ENCODE peak calls at places on chromosomes 5 and 9, in six cellular contexts. E is stomach, M is breast epithelium, P is HCT116, W is sigmoid colon, R is Panc1. Z is an unnamed sample.

GRCh38 chr9:116147821-116148220 is 5.8 kb upstream of the PAPPA start:
- DNase-seq in E (no peak), M (no peak), W (no peak), P (no peak), R (no peak), Z (no peak)

GRCh38 chr5:129082225-129083136 is 12.1 kb upstream of the ISOC1 start:
- DNase-seq in P (no peak), M (no peak), E (no peak), W (no peak), R (no peak), Z (no peak)

GRCh38 chr9:121773954-121774714 is 122.7 kb downstream of the DAB2IP start:
- DNase-seq in R (no peak), W (peak), M (no peak), P (no peak), E (no peak), Z (no peak)

GRCh38 chr5:57349214-57349613 is 133.4 kb downstream of the ACTBL2 start:
- DNase-seq in W (no peak), E (no peak), R (no peak), M (no peak), P (no peak), Z (no peak)

GRCh38 chr5:134113572-134113907 is 941 bp upstream of the TCF7 start:
- DNase-seq in R (no peak), M (no peak), W (no peak), E (no peak), P (no peak), Z (no peak)

GRCh38 chr5:144822544-144822943 is 651.9 kb downstream of the KCTD16 start:
- DNase-seq in R (no peak), W (no peak), E (no peak), P (no peak), M (no peak), Z (no peak)

GRCh38 chr9:134661791-134662142 is 20.2 kb downstream of the COL5A1 start:
- DNase-seq in P (no peak), M (no peak), W (peak), E (no peak), R (no peak), Z (no peak)

GRCh38 chr9:89746385-89747116 is 141.7 kb downstream of the GADD45G start:
- DNase-seq in R (no peak), E (no peak), W (peak), P (no peak), M (no peak), Z (no peak)

GRCh38 chr9:35757527-35758275 is 3.6 kb upstream of the MSMP start:
- DNase-seq in R (no peak), W (no peak), P (no peak), E (no peak), M (peak), Z (no peak)

GRCh38 chr5:65722575-65723424 is 795 bp downstream of the NLN start:
- DNase-seq in M (no peak), W (no peak), P (peak), R (peak), E (no peak), Z (no peak)

GRCh38 chr9:16598316-16598715 is 272.2 kb downstream of the BNC2 start:
- DNase-seq in W (no peak), M (no peak), E (no peak), R (no peak), P (no peak), Z (no peak)

GRCh38 chr5:168422431-168422830 is 63.8 kb upstream of the RARS1 start:
- DNase-seq in M (no peak), W (no peak), E (no peak), P (peak), R (no peak), Z (no peak)

GRCh38 chr9:16524823-16525222 is 345.6 kb downstream of the BNC2 start:
- DNase-seq in E (no peak), M (no peak), W (no peak), R (no peak), P (no peak), Z (no peak)

GRCh38 chr9:69877852-69878507 is 57.4 kb downstream of the CFAP95 start:
- DNase-seq in W (no peak), P (peak), M (no peak), E (no peak), R (no peak), Z (no peak)

GRCh38 chr5:139849942-139850341 is 54.3 kb downstream of the PSD2 start:
- DNase-seq in M (peak), E (no peak), W (peak), P (no peak), R (no peak), Z (no peak)

GRCh38 chr5:97979740-97980139 is 793.7 kb upstream of the RGMB start:
- DNase-seq in M (no peak), R (no peak), E (no peak), P (no peak), W (peak), Z (no peak)

GRCh38 chr5:15383469-15383868 is 116.5 kb upstream of the FBXL7 start:
- DNase-seq in R (no peak), E (no peak), M (no peak), W (no peak), P (no peak), Z (no peak)

GRCh38 chr5:2149196-2149541 is 266.4 kb upstream of the IRX4 start:
- DNase-seq in R (no peak), M (no peak), E (no peak), P (peak), W (no peak), Z (no peak)

GRCh38 chr5:34706084-34706483 is 50.0 kb downstream of the RAI14 start:
- DNase-seq in E (no peak), P (no peak), M (no peak), R (no peak), W (no peak), Z (no peak)

GRCh38 chr5:179624841-179625271 is 1.4 kb upstream of the HNRNPH1 start:
- DNase-seq in W (peak), P (no peak), M (no peak), R (no peak), E (no peak), Z (no peak)

GRCh38 chr5:2143646-2144386 is 261.1 kb upstream of the IRX4 start:
- DNase-seq in P (no peak), E (no peak), M (no peak), W (no peak), R (no peak), Z (no peak)

GRCh38 chr9:89865357-89865756 is 260.5 kb downstream of the GADD45G start:
- DNase-seq in P (no peak), W (peak), E (no peak), R (no peak), M (no peak), Z (no peak)

GRCh38 chr5:148910686-148911361 is 84.4 kb downstream of the ADRB2 start:
- DNase-seq in M (no peak), R (no peak), W (no peak), E (peak), P (peak), Z (peak)

GRCh38 chr5:69030663-69031062 is 63.2 kb upstream of the SLC30A5 start:
- DNase-seq in M (no peak), P (no peak), W (no peak), R (no peak), E (no peak), Z (no peak)

GRCh38 chr5:87127956-87128687 is 139.6 kb upstream of the RASA1 start:
- DNase-seq in W (no peak), P (no peak), E (no peak), R (no peak), M (no peak), Z (no peak)

GRCh38 chr9:15837079-15837679 is 284.3 kb downstream of the CCDC171 start:
- DNase-seq in E (no peak), W (no peak), R (no peak), M (no peak), P (peak), Z (peak)

GRCh38 chr5:95621839-95622629 is 2.1 kb downstream of the GPR150 start:
- DNase-seq in P (no peak), R (no peak), W (no peak), M (no peak), E (no peak), Z (no peak)

GRCh38 chr5:30287890-30288289 is 905.6 kb upstream of the CDH6 start:
- DNase-seq in M (no peak), E (no peak), R (no peak), W (no peak), P (no peak), Z (no peak)

GRCh38 chr9:38440511-38440910 is 16.3 kb upstream of the IGFBPL1 start:
- DNase-seq in W (no peak), M (no peak), P (no peak), E (no peak), R (no peak), Z (peak)

GRCh38 chr5:172567294-172567693 is 73.8 kb upstream of the NEURL1B start:
- DNase-seq in M (no peak), R (no peak), W (no peak), P (no peak), E (no peak), Z (no peak)

GRCh38 chr9:131585375-131585774 is 40.1 kb downstream of the PRRT1B start:
- DNase-seq in E (no peak), W (no peak), R (no peak), P (no peak), M (no peak), Z (peak)

GRCh38 chr5:158599132-158599531 is 500.6 kb downstream of the EBF1 start:
- DNase-seq in E (no peak), M (no peak), W (no peak), R (no peak), P (no peak), Z (no peak)

GRCh38 chr9:82588801-82589200 is 474.1 kb downstream of the RASEF start:
- DNase-seq in W (no peak), P (no peak), E (no peak), M (no peak), R (no peak), Z (no peak)

GRCh38 chr9:133002147-133003070 is 23.9 kb downstream of the GFI1B start:
- DNase-seq in R (no peak), W (no peak), E (no peak), P (no peak), M (peak), Z (no peak)
- TF ChIP-seq CTCF in R (no peak), W (no peak), E (no peak), P (no peak), M (no peak), Z (no peak)

GRCh38 chr5:151684690-151685361 is 1.9 kb downstream of the SPARC start:
- DNase-seq in P (no peak), R (no peak), W (peak), M (peak), E (no peak), Z (no peak)

GRCh38 chr5:151685749-151686672 is 704 bp downstream of the SPARC start:
- DNase-seq in R (no peak), E (no peak), M (no peak), W (no peak), P (no peak), Z (no peak)

GRCh38 chr5:151688406-151688805 is 1.7 kb upstream of the SPARC start:
- DNase-seq in R (no peak), W (no peak), P (no peak), E (no peak), M (no peak), Z (no peak)

GRCh38 chr5:151683936-151684586 is 2.7 kb downstream of the SPARC start:
- DNase-seq in R (no peak), W (no peak), M (no peak), E (no peak), P (no peak), Z (peak)

DNA sequence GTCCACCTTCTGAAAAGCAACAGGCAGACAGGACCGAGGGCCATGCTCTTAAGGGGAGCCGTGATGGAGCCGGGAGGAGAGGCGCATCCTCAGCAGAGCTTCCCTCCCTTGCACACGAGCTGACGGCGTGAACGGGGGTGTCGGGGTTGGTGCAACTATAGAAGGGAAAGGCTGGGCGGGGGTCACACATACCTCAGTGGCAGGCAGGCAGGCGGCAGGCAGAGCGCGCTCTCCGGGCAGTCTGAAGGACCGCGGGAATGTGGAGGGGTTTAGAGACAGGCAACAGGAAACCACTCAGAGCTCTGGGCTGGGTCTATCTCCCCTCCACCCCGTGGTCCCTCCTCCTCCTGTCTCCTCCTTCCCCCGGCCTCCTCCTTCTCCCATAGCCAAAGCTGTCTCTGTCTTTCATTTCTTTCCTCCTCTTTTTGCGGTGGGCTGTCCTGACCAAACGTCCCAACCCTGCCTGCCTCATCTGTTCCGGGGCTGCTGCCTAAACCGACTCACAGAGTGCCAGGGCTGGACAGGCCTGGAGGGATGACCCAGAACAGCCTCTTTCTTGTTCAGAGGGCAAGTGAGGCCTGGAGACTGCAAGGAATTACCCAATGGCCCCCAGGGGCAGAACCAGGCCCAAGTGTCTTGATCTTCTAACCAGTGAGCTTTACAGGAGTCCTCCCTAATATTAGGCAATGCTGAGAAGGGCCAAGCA is at the start of gene SPARC:
- DNase-seq in E (no peak), P (no peak), R (no peak), M (peak), W (peak), Z (no peak)
- TF ChIP-seq POLR2AphosphoS5 in E (peak), P (no peak), R (no peak), M (peak), W (peak), Z (no peak)

GRCh38 chr9:109627042-109627441 is 128.9 kb upstream of the PTPN3 start:
- DNase-seq in W (no peak), E (no peak), R (no peak), P (no peak), M (no peak), Z (no peak)
- TF ChIP-seq CTCF in W (no peak), E (no peak), R (no peak), P (no peak), M (no peak), Z (no peak)

GRCh38 chr5:77300457-77300856 is 90.0 kb downstream of the PDE8B start:
- DNase-seq in R (no peak), M (no peak), P (no peak), W (no peak), E (no peak), Z (no peak)

GRCh38 chr5:77304388-77304787 is 93.9 kb downstream of the PDE8B start:
- DNase-seq in R (no peak), W (no peak), E (no peak), P (no peak), M (no peak), Z (no peak)

GRCh38 chr5:77302653-77303052 is 92.2 kb downstream of the PDE8B start:
- DNase-seq in R (no peak), E (no peak), W (no peak), M (no peak), P (no peak), Z (no peak)

GRCh38 chr5:77302247-77302646 is 91.8 kb downstream of the PDE8B start:
- DNase-seq in P (no peak), R (no peak), E (no peak), W (no peak), M (no peak), Z (peak)

DNA sequence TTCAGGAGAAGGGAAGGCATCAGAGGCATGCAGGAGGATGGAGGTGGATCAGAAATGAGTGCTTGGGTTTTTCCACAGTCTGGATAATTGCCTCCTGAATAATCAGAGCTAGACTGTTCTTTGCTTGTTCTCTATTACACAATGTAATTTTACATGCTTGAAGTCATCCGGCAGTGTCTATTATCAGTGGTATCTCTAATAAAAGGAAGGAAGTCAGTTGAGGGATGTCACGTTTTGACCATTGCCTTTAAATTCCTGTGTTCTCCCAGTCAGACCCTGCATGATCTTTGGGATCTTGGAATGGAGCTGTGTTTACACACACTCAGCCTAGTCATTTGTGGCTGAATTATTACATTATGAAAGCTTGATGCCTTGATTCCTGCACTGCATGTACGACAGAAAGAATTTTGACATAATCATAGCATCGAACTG is 91.0 kb downstream of the PDE8B start:
- DNase-seq in P (no peak), M (no peak), E (no peak), R (no peak), W (no peak), Z (no peak)
- TF ChIP-seq POLR2AphosphoS5 in P (no peak), M (no peak), E (no peak), R (no peak), W (no peak), Z (no peak)

GRCh38 chr9:25350011-25350410 is 328.2 kb downstream of the TUSC1 start:
- DNase-seq in M (no peak), P (no peak), R (no peak), E (no peak), W (no peak), Z (no peak)
- TF ChIP-seq CTCF in M (no peak), P (no peak), R (no peak), E (no peak), W (no peak), Z (no peak)

GRCh38 chr5:61289669-61290363 is 42.2 kb upstream of the ZSWIM6 start:
- DNase-seq in M (no peak), E (no peak), R (no peak), W (no peak), P (no peak), Z (peak)

GRCh38 chr5:61292130-61292672 is 39.9 kb upstream of the ZSWIM6 start:
- DNase-seq in W (no peak), P (no peak), E (no peak), M (no peak), R (no peak), Z (no peak)

GRCh38 chr5:61293051-61293450 is 39.0 kb upstream of the ZSWIM6 start:
- DNase-seq in P (no peak), R (no peak), E (peak), M (peak), W (no peak), Z (no peak)

GRCh38 chr5:61289241-61289640 is 42.8 kb upstream of the ZSWIM6 start:
- DNase-seq in W (no peak), E (no peak), M (no peak), R (no peak), P (no peak), Z (no peak)

DNA sequence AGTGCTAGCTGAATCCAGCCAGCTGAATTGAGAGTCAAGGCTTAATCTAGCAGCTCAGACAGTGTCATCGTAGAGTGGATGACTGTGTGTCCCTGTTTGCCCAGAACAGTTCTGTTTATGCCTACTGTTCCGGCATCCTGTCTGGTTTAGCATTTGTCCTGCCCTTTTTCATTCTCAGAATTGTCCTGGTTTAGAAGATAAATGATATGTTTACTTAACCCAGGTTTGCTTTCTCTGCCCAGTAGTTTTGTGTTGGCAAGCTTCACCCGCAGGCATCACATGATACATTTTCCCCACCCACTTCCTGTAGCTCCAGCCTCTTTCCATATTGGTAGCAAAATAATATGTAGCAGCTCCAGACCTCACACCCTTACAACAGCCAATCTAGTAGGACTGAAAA is 41.2 kb upstream of the ZSWIM6 start:
- DNase-seq in W (peak), R (no peak), M (no peak), P (no peak), E (no peak), Z (no peak)
- TF ChIP-seq POLR2AphosphoS5 in W (peak), R (no peak), M (no peak), P (no peak), E (peak), Z (no peak)

DNA sequence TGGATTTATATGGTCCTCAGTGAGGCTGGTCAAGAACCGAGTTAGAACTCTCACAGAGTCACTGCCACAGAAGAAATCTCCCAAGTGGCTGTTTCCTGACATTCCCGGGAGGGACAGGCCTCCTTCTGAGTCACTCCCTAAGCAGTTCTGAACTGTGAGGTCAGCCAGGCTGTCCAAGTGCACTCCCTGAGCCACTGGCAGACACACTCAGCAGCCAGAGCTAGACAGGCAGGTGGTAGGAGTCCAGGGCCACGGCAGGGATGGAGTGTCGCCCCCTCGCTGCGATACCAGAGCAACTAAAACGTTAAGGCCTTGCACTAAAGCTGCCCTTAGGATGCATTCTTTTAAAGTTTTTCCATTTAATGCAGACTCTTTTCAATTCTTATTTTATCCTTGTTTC is 3.4 kb downstream of the IL4 start:
- DNase-seq in R (peak), M (no peak), E (peak), W (no peak), P (peak), Z (no peak)
- TF ChIP-seq CTCF in R (no peak), M (no peak), E (peak), W (no peak), P (peak), Z (no peak)

DNA sequence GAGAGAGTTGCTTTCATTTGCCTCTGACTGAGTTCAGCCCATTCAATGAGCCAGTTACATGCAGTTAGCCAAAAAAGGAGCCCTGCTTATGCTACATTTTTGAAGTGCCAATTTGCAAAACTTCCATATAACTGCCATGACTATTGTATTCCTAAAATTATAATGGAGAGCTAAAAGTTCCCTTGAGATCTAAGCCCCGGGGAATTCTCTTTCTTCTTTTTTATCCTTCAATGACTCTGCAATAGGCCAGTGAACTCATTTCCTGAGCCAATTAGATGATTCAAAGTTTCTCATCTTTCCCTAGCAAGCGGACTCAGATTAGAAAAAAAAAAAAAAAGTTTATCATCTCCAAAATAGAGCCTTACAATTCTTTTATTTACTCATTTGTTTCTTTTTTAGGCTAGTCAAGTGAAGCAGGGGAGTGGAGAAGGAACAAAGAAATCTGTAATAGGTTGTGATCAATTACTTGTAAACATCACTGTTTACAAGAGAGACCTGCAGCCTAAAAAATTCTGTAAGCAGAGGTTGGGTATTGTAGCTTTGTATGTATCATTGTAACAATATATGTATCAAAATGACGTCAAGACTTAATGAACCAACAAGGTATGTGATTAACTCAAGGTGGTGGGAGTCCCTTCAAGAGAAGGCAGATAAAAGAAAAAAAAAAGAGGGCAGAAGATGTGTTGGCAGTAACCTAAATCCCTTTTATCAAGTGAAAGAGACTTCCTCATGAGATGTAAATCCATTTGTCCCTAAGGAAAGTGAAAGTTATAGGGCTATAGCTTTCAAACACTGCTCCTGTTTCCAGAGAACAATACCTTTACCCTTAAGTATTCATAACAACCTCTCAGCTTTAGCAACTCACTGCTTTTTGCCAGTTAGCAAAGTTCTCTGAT is 48.7 kb upstream of the HOMER1 start:
- DNase-seq in M (no peak), P (no peak), E (no peak), R (no peak), W (no peak), Z (no peak)
- TF ChIP-seq POLR2AphosphoS5 in M (no peak), P (no peak), E (no peak), R (no peak), W (no peak), Z (no peak)

Z was measured in HL-60.